ENCODE peak calls at places on chromosomes 13 and 19, in four cellular contexts. V is K562, H is GM12878, Y is HepG2. I is an unnamed sample.

GRCh38 chr19:4542896-4543351 is 3.1 kb upstream of the LRG1 start:
- DNase-seq in V (no peak), H (no peak), Y (no peak), I (no peak)

GRCh38 chr13:60267498-60268202 is 103.9 kb upstream of the DIAPH3 start:
- DNase-seq in V (peak), H (no peak), Y (no peak), I (peak)

GRCh38 chr13:69571606-69572323 is 535.9 kb upstream of the ATXN8OS start:
- DNase-seq in V (no peak), H (no peak), Y (no peak), I (no peak)

GRCh38 chr13:93226065-93226622 is 463 bp upstream of the GPC6 start:
- DNase-seq in V (no peak), H (no peak), Y (peak), I (no peak)

GRCh38 chr19:38139122-38139521 is 84.9 kb downstream of the DPF1 start:
- DNase-seq in V (peak), H (no peak), Y (no peak), I (no peak)

GRCh38 chr13:30585748-30586262 is 31.9 kb upstream of the USPL1 start:
- DNase-seq in V (peak), H (no peak), Y (no peak), I (no peak)

GRCh38 chr19:45340232-45340898 is at the start of gene KLC3:
- DNase-seq in V (peak), H (no peak), Y (no peak), I (peak)

GRCh38 chr19:1397838-1398237 is 3.5 kb downstream of the GAMT start:
- DNase-seq in V (no peak), H (no peak), Y (no peak), I (no peak)

GRCh38 chr19:35151273-35152065 is 3.1 kb upstream of the FXYD5 start:
- DNase-seq in V (no peak), H (no peak), Y (no peak), I (no peak)

GRCh38 chr13:113367771-113368170 is 3.8 kb upstream of the GRTP1 start:
- DNase-seq in V (no peak), H (no peak), Y (no peak), I (no peak)

GRCh38 chr13:46274094-46274698 is 62.5 kb downstream of the LRRC63 start:
- DNase-seq in V (no peak), H (no peak), Y (no peak), I (no peak)

GRCh38 chr13:85632526-85633215 is 166.5 kb downstream of the SLITRK6 start:
- DNase-seq in V (no peak), H (no peak), Y (no peak), I (no peak)

GRCh38 chr19:19900574-19901444 is at the start of gene ZNF93:
- DNase-seq in V (peak), H (peak), Y (peak), I (peak)

GRCh38 chr19:35468637-35469036 is 20.6 kb downstream of the FFAR2 start:
- DNase-seq in V (peak), H (peak), Y (peak), I (peak)

GRCh38 chr19:18202759-18203407 is 959 bp downstream of the RAB3A start:
- DNase-seq in V (peak), H (no peak), Y (no peak), I (peak)

GRCh38 chr13:113051641-113052040 is 54.0 kb upstream of the F7 start:
- DNase-seq in V (no peak), H (no peak), Y (no peak), I (no peak)

GRCh38 chr19:13843104-13843921 is 33.6 kb upstream of the NANOS3 start:
- DNase-seq in V (no peak), H (no peak), Y (no peak), I (peak)

GRCh38 chr13:43036386-43037220 is 13.2 kb downstream of the DNAJC15 start:
- DNase-seq in V (no peak), H (no peak), Y (no peak), I (no peak)

GRCh38 chr19:5718032-5718578 is 1.8 kb downstream of the LONP1 start:
- DNase-seq in V (peak), H (no peak), Y (no peak), I (no peak)

GRCh38 chr19:7618366-7618765 is 11.0 kb downstream of the XAB2 start:
- DNase-seq in V (peak), H (no peak), Y (peak), I (no peak)

GRCh38 chr13:98445340-98446233 is 131.3 kb downstream of the STK24 start:
- DNase-seq in V (peak), H (peak), Y (peak), I (peak)

GRCh38 chr19:3474015-3474414 is 6.3 kb downstream of the SMIM24 start:
- DNase-seq in V (no peak), H (no peak), Y (no peak), I (no peak)

GRCh38 chr19:10568444-10568825 is 344 bp downstream of the CDKN2D start:
- DNase-seq in V (peak), H (no peak), Y (no peak), I (peak)

DNA sequence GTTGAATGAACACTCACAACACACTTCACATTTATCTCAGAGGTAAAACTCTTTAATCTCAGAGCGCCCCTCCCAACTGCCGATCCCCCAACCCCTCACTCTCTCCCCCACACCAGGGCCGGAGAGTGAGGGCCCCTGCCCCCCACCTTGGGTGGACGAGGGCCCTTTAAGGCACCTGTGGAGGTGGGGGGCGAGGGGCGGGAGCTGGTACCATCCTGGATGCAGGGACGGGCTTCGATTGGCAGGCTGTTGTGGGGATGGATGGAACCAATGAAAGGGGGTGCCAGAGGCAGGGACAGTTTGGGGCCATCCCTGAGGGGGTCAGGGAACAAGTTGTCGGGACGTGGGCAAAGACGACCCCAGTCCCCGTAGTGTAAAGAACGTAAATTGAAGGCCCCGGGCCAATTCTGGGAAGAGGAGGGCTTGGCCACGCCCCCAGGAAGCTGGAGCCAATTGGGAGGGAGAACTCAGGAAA is 1.7 kb upstream of the PNKP start:
- DNase-seq in V (no peak), H (no peak), Y (no peak), I (no peak)
- TF ChIP-seq ATF2 in V (no peak), H (no peak), Y (no peak), I (no peak)

DNA sequence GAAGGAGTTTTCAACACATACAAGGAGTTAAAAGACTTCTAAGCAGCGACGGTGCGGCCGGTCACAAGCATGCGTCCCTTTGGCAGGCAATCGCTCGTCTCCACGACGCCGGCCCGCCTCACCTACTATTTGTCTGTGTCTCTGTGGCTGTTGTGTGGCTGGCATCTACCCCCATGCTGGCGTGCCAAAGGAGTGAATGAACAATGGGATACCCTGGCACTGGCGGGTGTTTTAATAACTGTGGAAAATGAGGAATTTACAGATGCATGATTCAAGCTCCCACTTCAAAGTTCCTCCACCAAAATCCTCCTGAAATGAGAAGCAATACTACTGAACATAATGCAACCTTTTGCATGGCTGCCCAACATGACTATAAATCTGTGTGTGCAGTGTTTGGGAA is 176.6 kb downstream of the KLF5 start:
- DNase-seq in V (no peak), H (no peak), Y (no peak), I (no peak)
- TF ChIP-seq CREB1 in V (no peak), H (no peak), Y (no peak), I (no peak)

GRCh38 chr13:101291216-101291615 is 125.1 kb downstream of the NALCN start:
- DNase-seq in V (no peak), H (no peak), Y (no peak), I (no peak)
- TF ChIP-seq USF2 in V (no peak), H (no peak), Y (no peak), I (no peak)

GRCh38 chr13:66171821-66172220 is 1058.3 kb downstream of the PCDH9 start:
- DNase-seq in V (no peak), H (no peak), Y (no peak), I (no peak)
- TF ChIP-seq ATF2 in V (no peak), H (no peak), Y (no peak), I (no peak)

GRCh38 chr13:70732611-70733010 is 624.4 kb upstream of the KLHL1 start:
- DNase-seq in V (no peak), H (no peak), Y (no peak), I (no peak)
- TF ChIP-seq CREB1 in V (no peak), H (no peak), Y (no peak), I (no peak)

GRCh38 chr19:43812689-43813088 is 10.4 kb upstream of the LYPD5 start:
- DNase-seq in V (peak), H (no peak), Y (no peak), I (no peak)

GRCh38 chr19:43811833-43812232 is 9.6 kb upstream of the LYPD5 start:
- DNase-seq in V (no peak), H (no peak), Y (no peak), I (no peak)

GRCh38 chr19:43807651-43808050 is 5.4 kb upstream of the LYPD5 start:
- DNase-seq in V (no peak), H (no peak), Y (no peak), I (no peak)

GRCh38 chr19:43812259-43812658 is 10.0 kb upstream of the LYPD5 start:
- DNase-seq in V (no peak), H (no peak), Y (no peak), I (no peak)

GRCh38 chr19:43809762-43810696 is 7.8 kb upstream of the LYPD5 start:
- DNase-seq in V (peak), H (peak), Y (peak), I (no peak)
- TF ChIP-seq USF2 in V (no peak), H (no peak), Y (no peak), I (no peak)